ENCODE peak calls at places on chromosomes 13 and 19, in ten cellular contexts. D, V, A, T, F, E, G, L, K and B are unnamed samples.

GRCh38 chr13:111186305-111186930 is 71.3 kb downstream of the ARHGEF7 start:
- DNase-seq in F (no peak), K (no peak), L (no peak), V (no peak), G (no peak), A (no peak), T (no peak), D (no peak), E (no peak), B (no peak)

GRCh38 chr13:112876305-112877000 is 92.6 kb upstream of the MCF2L start:
- DNase-seq in G (no peak), D (no peak), F (no peak), L (no peak), A (no peak), V (peak), T (no peak), K (no peak), E (peak), B (no peak)

GRCh38 chr13:113400621-113401451 is 36.9 kb upstream of the GRTP1 start:
- DNase-seq in T (peak), D (no peak), F (no peak), K (no peak), A (no peak), G (no peak), V (no peak), L (peak), E (peak), B (no peak)

GRCh38 chr13:100659578-100659977 is 15.0 kb downstream of the TMTC4 start:
- DNase-seq in D (no peak), L (no peak), E (no peak), G (no peak), T (no peak), A (no peak), V (no peak), F (no peak), K (no peak), B (no peak)

GRCh38 chr19:11130824-11131455 is 24.6 kb downstream of the SPC24 start:
- DNase-seq in E (peak), L (peak), K (peak), D (peak), G (peak), F (peak), T (peak), A (peak), V (peak), B (peak)

GRCh38 chr13:30866692-30867669 is 39.1 kb upstream of the MEDAG start:
- DNase-seq in A (no peak), T (peak), L (no peak), V (no peak), K (no peak), E (no peak), D (no peak), F (no peak), G (peak), B (no peak)

GRCh38 chr19:6325614-6326013 is 7.8 kb downstream of the ACER1 start:
- DNase-seq in V (no peak), L (no peak), A (no peak), K (no peak), T (no peak), E (no peak), F (no peak), D (no peak), G (no peak), B (no peak)

GRCh38 chr19:18650468-18651001 is 13.7 kb downstream of the KLHL26 start:
- DNase-seq in A (no peak), E (peak), L (peak), V (no peak), F (peak), K (peak), D (peak), T (peak), G (no peak), B (peak)

GRCh38 chr13:41098761-41099160 is 33.8 kb downstream of the KBTBD6 start:
- DNase-seq in T (no peak), K (no peak), D (no peak), L (no peak), E (no peak), G (no peak), A (no peak), V (no peak), F (no peak), B (no peak)

GRCh38 chr13:109840201-109840892 is 54.0 kb upstream of the IRS2 start:
- DNase-seq in L (no peak), D (no peak), V (no peak), K (no peak), F (no peak), G (no peak), T (no peak), E (no peak), A (no peak), B (no peak)

GRCh38 chr19:58037927-58038687 is 4.3 kb downstream of the ZSCAN1 start:
- DNase-seq in E (no peak), T (no peak), A (no peak), K (no peak), G (no peak), D (no peak), L (no peak), V (no peak), F (no peak), B (no peak)

GRCh38 chr19:58038688-58039204 is 4.9 kb downstream of the ZSCAN1 start:
- DNase-seq in D (no peak), A (no peak), L (no peak), K (no peak), G (no peak), T (no peak), V (no peak), E (no peak), F (no peak), B (no peak)

GRCh38 chr19:58035863-58036262 is 2.0 kb downstream of the ZSCAN1 start:
- DNase-seq in G (no peak), T (no peak), A (no peak), F (no peak), L (no peak), K (no peak), E (no peak), V (no peak), D (no peak), B (no peak)

GRCh38 chr19:58034476-58034790 is 608 bp downstream of the ZSCAN1 start:
- DNase-seq in L (no peak), A (no peak), D (no peak), F (no peak), V (no peak), E (no peak), K (no peak), T (no peak), G (peak), B (no peak)

DNA sequence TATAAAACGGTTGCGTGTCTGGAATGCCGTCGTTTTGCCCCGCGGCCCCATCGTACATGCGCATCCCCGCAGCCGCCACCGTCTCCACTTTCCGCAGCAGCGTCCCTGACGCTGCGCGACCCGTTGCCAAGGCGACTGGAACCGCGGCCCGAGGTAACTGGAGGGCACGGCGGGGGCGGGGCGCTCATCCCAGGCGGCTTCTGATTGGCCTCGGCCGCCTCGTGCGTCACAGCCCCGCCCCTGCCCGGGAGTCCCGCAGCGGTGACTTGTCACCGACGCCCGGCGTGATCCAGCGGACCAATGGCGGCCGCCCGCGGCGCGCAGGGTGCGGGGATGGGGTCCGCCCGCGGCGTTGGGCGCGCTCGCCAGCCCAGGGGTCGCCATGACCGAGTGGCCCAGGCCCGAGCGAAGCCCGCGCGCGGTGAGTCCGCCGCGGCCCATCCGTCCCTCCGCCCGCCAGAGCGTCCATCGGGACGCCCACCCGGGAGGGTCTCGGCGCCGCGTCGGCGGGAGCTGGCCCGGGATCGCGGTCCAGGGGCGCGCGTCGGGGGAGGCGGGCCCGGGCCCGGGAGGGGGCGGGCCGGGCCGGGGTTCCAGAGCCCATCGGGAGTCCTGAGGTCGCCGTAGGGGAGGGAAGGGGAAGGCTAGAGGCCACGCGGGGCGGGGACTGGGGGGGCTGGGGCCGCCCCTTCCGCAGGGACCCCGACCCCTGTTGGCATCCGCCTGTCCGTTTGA is at the start of gene ZSCAN1:
- DNase-seq in L (peak), F (peak), A (no peak), E (peak), K (no peak), D (peak), T (peak), G (peak), V (peak), B (peak)
- TF ChIP-seq EP300 in L (no peak), F (no peak), A (no peak), E (no peak), K (no peak), D (no peak), T (no peak), G (no peak), V (no peak), B (no peak)

DNA sequence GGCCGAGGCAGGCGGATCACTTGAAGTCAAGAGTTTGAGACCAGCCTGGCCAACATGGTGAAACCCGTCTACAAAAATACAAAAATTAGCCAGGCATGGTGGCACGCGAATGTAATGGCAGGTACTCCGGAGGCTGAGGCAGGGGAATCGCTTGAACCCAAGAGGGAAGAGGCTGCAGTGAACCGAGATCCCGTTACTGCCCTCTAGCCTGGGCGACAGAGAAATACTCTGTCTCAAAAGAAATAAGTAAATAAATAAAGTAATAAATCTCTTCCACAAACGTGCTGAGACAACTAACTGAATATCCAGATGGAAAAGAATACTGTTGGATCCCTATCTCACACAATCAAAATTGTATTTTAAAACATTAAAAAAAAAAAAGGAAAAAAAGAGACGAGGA is 807 bp upstream of the ZNF813 start:
- DNase-seq in D (no peak), T (no peak), F (no peak), L (no peak), V (no peak), K (no peak), E (no peak), G (peak), A (no peak), B (no peak)
- H3K4me3 ChIP-seq in D (peak), T (peak), F (peak), L (peak), V (no peak), K (no peak), E (peak), G (peak), A (no peak), B (peak)

DNA sequence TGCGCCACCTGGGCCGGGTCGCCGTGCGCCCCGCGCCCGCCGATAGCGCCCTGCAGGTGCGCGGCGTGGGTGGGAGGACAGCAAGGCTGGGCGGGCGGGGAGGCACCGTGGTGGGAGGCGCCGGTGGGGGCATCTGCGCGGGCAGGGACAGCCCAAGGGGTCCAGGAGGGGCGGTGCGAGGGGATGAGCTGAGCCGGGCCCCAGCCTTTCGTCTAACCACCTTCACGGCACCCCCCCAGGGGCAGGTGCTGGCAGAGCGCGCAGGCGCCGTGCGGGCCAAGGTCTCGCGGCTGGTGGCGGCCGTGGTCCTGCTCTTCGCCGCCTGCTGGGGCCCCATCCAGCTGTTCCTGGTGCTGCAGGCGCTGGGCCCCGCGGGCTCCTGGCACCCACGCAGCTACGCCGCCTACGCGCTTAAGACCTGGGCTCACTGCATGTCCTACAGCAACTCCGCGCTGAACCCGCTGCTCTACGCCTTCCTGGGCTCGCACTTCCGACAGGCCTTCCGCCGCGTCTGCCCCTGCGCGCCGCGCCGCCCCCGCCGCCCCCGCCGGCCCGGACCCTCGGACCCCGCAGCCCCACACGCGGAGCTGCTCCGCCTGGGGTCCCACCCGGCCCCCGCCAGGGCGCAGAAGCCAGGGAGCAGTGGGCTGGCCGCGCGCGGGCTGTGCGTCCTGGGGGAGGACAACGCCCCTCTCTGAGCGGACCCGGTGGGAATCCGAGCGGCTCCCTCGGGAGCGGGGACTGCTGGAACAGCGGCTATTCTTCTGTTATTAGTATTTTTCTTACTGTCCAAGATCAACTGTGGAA is 3.1 kb downstream of the KISS1R start:
- DNase-seq in G (no peak), T (peak), L (no peak), V (no peak), K (no peak), E (no peak), F (no peak), D (no peak), A (no peak), B (no peak)
- H3K27ac ChIP-seq in G (no peak), T (no peak), L (no peak), V (peak), K (no peak), E (no peak), F (no peak), D (no peak), A (no peak), B (no peak)

DNA sequence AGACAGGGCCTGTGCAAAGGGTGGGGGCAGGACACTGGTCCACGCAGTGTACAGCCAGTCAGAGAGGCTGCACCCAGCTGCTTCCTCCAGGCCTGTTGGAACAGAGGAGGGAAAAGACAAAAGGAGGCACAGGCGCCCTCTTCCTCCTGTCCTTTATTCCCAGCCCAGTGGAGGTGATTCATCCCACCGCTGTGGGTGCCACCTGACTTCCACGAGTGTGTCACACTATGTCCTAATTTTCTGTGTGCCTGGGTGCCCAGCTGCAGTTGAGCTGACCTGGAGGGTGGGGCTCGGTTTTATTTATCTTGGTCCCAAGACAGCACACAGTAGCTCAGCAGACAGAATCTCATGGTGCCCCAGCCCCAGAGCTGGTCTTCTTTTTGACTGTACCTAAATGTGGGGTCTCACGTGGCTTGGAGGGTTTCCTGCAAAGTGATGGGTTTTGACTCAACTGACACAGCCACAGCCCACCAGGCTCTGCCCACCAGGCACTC is 9.0 kb downstream of the EPS15L1 start:
- DNase-seq in K (no peak), T (no peak), L (no peak), G (no peak), V (no peak), D (no peak), F (peak), A (no peak), E (no peak), B (peak)
- TF ChIP-seq EP300 in K (no peak), T (no peak), L (no peak), G (no peak), V (no peak), D (no peak), F (no peak), A (no peak), E (no peak), B (no peak)

DNA sequence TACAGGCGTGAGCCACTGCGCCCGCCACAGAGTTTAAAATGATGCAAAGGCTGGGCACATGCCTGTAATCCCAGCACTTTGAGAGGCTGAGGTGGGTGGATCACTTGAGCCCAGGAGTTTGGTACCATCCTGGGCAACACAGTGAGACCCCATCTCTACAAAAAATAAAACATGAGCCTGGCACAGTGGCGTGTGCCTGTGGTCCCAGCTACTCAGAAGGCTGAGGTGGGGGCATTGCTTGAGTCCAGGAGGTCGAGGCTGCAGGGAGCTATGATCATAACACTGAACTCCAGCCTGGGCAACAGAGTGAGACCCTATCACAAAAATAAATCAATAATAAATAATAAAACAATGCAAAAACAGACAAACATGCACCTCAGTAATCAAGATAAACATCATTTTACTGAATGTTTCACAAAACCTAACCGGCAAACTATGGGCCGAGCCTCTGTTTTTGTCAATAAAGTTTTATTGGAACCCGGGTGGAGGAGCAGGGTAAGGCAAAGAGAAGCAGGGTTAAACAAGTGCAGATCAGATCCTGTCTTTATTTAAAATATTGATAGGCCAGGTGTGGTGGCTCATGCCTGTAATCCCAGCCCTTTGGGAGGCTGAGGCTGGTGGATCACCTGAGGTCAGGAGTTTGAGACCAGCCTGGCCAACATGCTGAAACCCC is 2.0 kb upstream of the PEAK3 start:
- DNase-seq in D (no peak), V (no peak), G (no peak), K (no peak), T (no peak), L (no peak), A (no peak), F (no peak), E (no peak), B (no peak)
- H3K4me3 ChIP-seq in D (no peak), V (no peak), G (no peak), K (no peak), T (no peak), L (no peak), A (no peak), F (no peak), E (no peak), B (no peak)